ENCODE peak calls at places on chromosomes 4 and X, in six cellular contexts. One of them, this sample, is unnamed.

GRCh38 chrX:155001873-155002272 is 20.6 kb downstream of the F8 start:
- DNase-seq in AG09309: no peak
- DNase-seq in M059J: no peak
- DNase-seq in H4: no peak
- DNase-seq in WTC11: no peak
- DNase-seq in suprapubic skin: no peak
- DNase-seq in this sample: no peak

GRCh38 chrX:102745513-102746133 is 25.1 kb downstream of the GPRASP3 start:
- DNase-seq in WTC11: peak
- DNase-seq in AG09309: no peak
- DNase-seq in suprapubic skin: no peak
- DNase-seq in H4: no peak
- DNase-seq in M059J: no peak
- DNase-seq in this sample: peak

GRCh38 chrX:114611018-114611619 is 27.2 kb downstream of the HTR2C start:
- DNase-seq in WTC11: peak
- DNase-seq in H4: peak
- DNase-seq in suprapubic skin: no peak
- DNase-seq in M059J: peak
- DNase-seq in AG09309: no peak
- DNase-seq in this sample: no peak

GRCh38 chrX:109826954-109827708 is 94.1 kb upstream of the ACSL4 start:
- DNase-seq in WTC11: no peak
- DNase-seq in suprapubic skin: no peak
- DNase-seq in M059J: peak
- DNase-seq in H4: peak
- DNase-seq in AG09309: peak
- DNase-seq in this sample: no peak

GRCh38 chrX:18424482-18425198 is 768 bp upstream of the CDKL5 start:
- DNase-seq in WTC11: peak
- DNase-seq in H4: peak
- DNase-seq in AG09309: no peak
- DNase-seq in M059J: peak
- DNase-seq in suprapubic skin: no peak
- DNase-seq in this sample: peak

GRCh38 chrX:31021537-31021936 is 50.3 kb downstream of the FTHL17 start:
- DNase-seq in M059J: no peak
- DNase-seq in suprapubic skin: no peak
- DNase-seq in WTC11: no peak
- DNase-seq in AG09309: no peak
- DNase-seq in H4: no peak
- DNase-seq in this sample: peak

GRCh38 chrX:139538907-139539593 is 8.5 kb downstream of the F9 start:
- DNase-seq in AG09309: no peak
- DNase-seq in H4: no peak
- DNase-seq in M059J: no peak
- DNase-seq in WTC11: no peak
- DNase-seq in suprapubic skin: no peak
- DNase-seq in this sample: no peak

GRCh38 chr4:98510757-98511517 is 147.5 kb downstream of the TSPAN5 start:
- DNase-seq in H4: no peak
- DNase-seq in M059J: peak
- DNase-seq in suprapubic skin: no peak
- DNase-seq in AG09309: peak
- DNase-seq in WTC11: no peak
- DNase-seq in this sample: no peak

GRCh38 chr4:148445071-148445902 is 3.1 kb upstream of the NR3C2 start:
- DNase-seq in suprapubic skin: peak
- DNase-seq in AG09309: no peak
- DNase-seq in WTC11: peak
- DNase-seq in M059J: no peak
- DNase-seq in H4: no peak
- DNase-seq in this sample: peak

GRCh38 chr4:74042681-74043080 is 4.2 kb upstream of the CXCL3 start:
- DNase-seq in WTC11: no peak
- DNase-seq in suprapubic skin: no peak
- DNase-seq in H4: no peak
- DNase-seq in M059J: peak
- DNase-seq in AG09309: no peak
- DNase-seq in this sample: no peak

GRCh38 chrX:71163010-71163409 is 18.4 kb downstream of the NLGN3 start:
- DNase-seq in H4: no peak
- DNase-seq in AG09309: no peak
- DNase-seq in suprapubic skin: no peak
- DNase-seq in M059J: no peak
- DNase-seq in WTC11: peak
- DNase-seq in this sample: no peak

GRCh38 chr4:137635596-137635995 is 103.3 kb upstream of the PCDH18 start:
- DNase-seq in M059J: no peak
- DNase-seq in AG09309: no peak
- DNase-seq in suprapubic skin: no peak
- DNase-seq in WTC11: no peak
- DNase-seq in H4: no peak
- DNase-seq in this sample: no peak

This sample was measured in glutamatergic neuron.